ENCODE peak calls at places on chromosomes 16 and 17, in nine cellular contexts. S is left lung; R is stimulated activated CD4-positive, alpha-beta T cell treated with anti-CD3 and anti-CD28 coated beads, Interleukin-12 subunit alpha, Interleukin-12 subunit beta, amount 100 ng/mL, for 48 hours; G is foreskin fibroblast; M is left ventricle myocardium inferior; V is NCI-H1105; T is GM13977; Z is kidney; F is H7. A is an unnamed sample.
A peak's percentile ranks its signal among the peaks of the same experiment; 100 is the strongest.

GRCh38 chr17:40224707-40225092 is 5.6 kb downstream of the WIPF2 start:
- DNase-seq in S (no peak), R (no peak), G (no peak), M (no peak), V (no peak), T (no peak), Z (no peak), F (no peak), A (no peak)

GRCh38 chr17:78697846-78698343 is 84.2 kb downstream of the CYTH1 start:
- DNase-seq in S (no peak), R (no peak), G (no peak), M (no peak), V (no peak), T (no peak), Z (no peak), F (no peak), A (no peak)

GRCh38 chr17:78748730-78749317 is 33.2 kb downstream of the CYTH1 start:
- DNase-seq in S (peak; percentile 84), R (peak; percentile 63), G (peak; percentile 51), M (peak; percentile 50), V (no peak), T (no peak), Z (peak; percentile 78), F (no peak), A (no peak)

GRCh38 chr17:40819528-40820125 is 2.8 kb downstream of the KRT10 start:
- DNase-seq in S (no peak), R (no peak), G (no peak), M (no peak), V (no peak), T (no peak), Z (no peak), F (peak; percentile 18), A (no peak)

GRCh38 chr16:46688101-46688656 is 799 bp downstream of the VPS35 start:
- DNase-seq in S (peak; percentile 82), R (no peak), G (no peak), M (peak; percentile 25), V (no peak), T (no peak), Z (no peak), F (no peak), A (no peak)

GRCh38 chr17:7023576-7024401 is 939 bp downstream of the BCL6B start:
- DNase-seq in S (peak; percentile 99), R (peak; percentile 90), G (peak; percentile 82), M (peak; percentile 91), V (no peak), T (peak; percentile 95), Z (peak; percentile 97), F (peak; percentile 99), A (peak; percentile 100)

GRCh38 chr17:9875441-9875840 is 29.6 kb downstream of the RCVRN start:
- DNase-seq in S (no peak), R (no peak), G (peak; percentile 54), M (no peak), V (no peak), T (no peak), Z (no peak), F (peak; percentile 67), A (no peak)

GRCh38 chr17:30600062-30600829 is 123.0 kb downstream of the GOSR1 start:
- DNase-seq in S (peak; percentile 97), R (peak; percentile 66), G (peak; percentile 68), M (peak; percentile 85), V (peak; percentile 71), T (peak; percentile 91), Z (peak; percentile 94), F (peak; percentile 95), A (peak; percentile 88)

GRCh38 chr17:42311240-42312034 is 23.1 kb downstream of the STAT5A start:
- DNase-seq in S (peak; percentile 93), R (no peak), G (peak; percentile 95), M (peak; percentile 88), V (no peak), T (no peak), Z (peak; percentile 97), F (peak; percentile 80), A (peak; percentile 45)

GRCh38 chr17:882827-883585 is 96.6 kb downstream of the NXN start:
- DNase-seq in S (no peak), R (no peak), G (peak; percentile 83), M (peak; percentile 78), V (no peak), T (no peak), Z (peak; percentile 87), F (no peak), A (peak; percentile 31)

GRCh38 chr16:71526111-71526998 is at the start of gene CHST4:
- DNase-seq in S (no peak), R (no peak), G (peak; percentile 47), M (no peak), V (no peak), T (no peak), Z (no peak), F (peak; percentile 69), A (peak; percentile 75)

GRCh38 chr16:60651351-60651750 is 1384.9 kb downstream of the CDH8 start:
- DNase-seq in S (no peak), R (no peak), G (no peak), M (no peak), V (no peak), T (no peak), Z (no peak), F (no peak), A (no peak)

GRCh38 chr16:84220851-84221250 is 19.0 kb downstream of the KCNG4 start:
- DNase-seq in S (no peak), R (no peak), G (no peak), M (no peak), V (no peak), T (no peak), Z (no peak), F (no peak), A (no peak)

GRCh38 chr17:5638596-5638995 is 54.3 kb upstream of the NLRP1 start:
- DNase-seq in S (no peak), R (no peak), G (no peak), M (no peak), V (no peak), T (no peak), Z (no peak), F (no peak), A (no peak)

GRCh38 chr16:31869511-31870201 is 4.0 kb upstream of the ZNF267 start:
- DNase-seq in S (no peak), R (peak; percentile 52), G (peak; percentile 91), M (no peak), V (no peak), T (peak; percentile 34), Z (peak; percentile 43), F (no peak), A (no peak)

GRCh38 chr17:9488556-9488955 is 87.1 kb downstream of the STX8 start:
- DNase-seq in S (no peak), R (no peak), G (no peak), M (no peak), V (no peak), T (no peak), Z (no peak), F (no peak), A (no peak)

GRCh38 chr16:11794991-11795886 is 1.8 kb downstream of the ZC3H7A start:
- DNase-seq in S (no peak), R (no peak), G (no peak), M (no peak), V (no peak), T (no peak), Z (no peak), F (no peak), A (no peak)

GRCh38 chr16:78609542-78610253 is 510.2 kb downstream of the WWOX start:
- DNase-seq in S (no peak), R (no peak), G (no peak), M (no peak), V (no peak), T (no peak), Z (no peak), F (no peak), A (no peak)

GRCh38 chr17:336110-337021 is 16.2 kb downstream of the RPH3AL start:
- DNase-seq in S (peak; percentile 91), R (no peak), G (no peak), M (peak; percentile 68), V (peak; percentile 59), T (no peak), Z (peak; percentile 93), F (peak; percentile 80), A (no peak)

GRCh38 chr16:71974068-71974818 is 26.0 kb downstream of the PKD1L3 start:
- DNase-seq in S (no peak), R (no peak), G (no peak), M (no peak), V (no peak), T (no peak), Z (no peak), F (no peak), A (no peak)

GRCh38 chr17:31561469-31562412 is 170.3 kb downstream of the RAB11FIP4 start:
- DNase-seq in S (no peak), R (no peak), G (no peak), M (no peak), V (no peak), T (no peak), Z (peak; percentile 77), F (peak; percentile 72), A (no peak)

GRCh38 chr16:23587726-23588125 is 8.4 kb downstream of the NDUFAB1 start:
- DNase-seq in S (no peak), R (no peak), G (peak; percentile 79), M (peak; percentile 36), V (no peak), T (no peak), Z (no peak), F (no peak), A (no peak)

GRCh38 chr17:57106107-57106835 is 21.2 kb downstream of the AKAP1 start:
- DNase-seq in S (no peak), R (no peak), G (no peak), M (peak; percentile 41), V (no peak), T (no peak), Z (peak; percentile 61), F (peak; percentile 73), A (peak; percentile 61)

A was measured in WTC11.